ENCODE peak calls at places on chromosomes 6 and 20, in four cellular contexts. U is ovary, I is AG04449, X is upper lobe of right lung. C is an unnamed sample.

GRCh38 chr6:44100088-44100550 is 27.1 kb downstream of the MRPL14 start:
- DNase-seq in I (no peak), X (no peak), U (no peak), C (no peak)

GRCh38 chr6:111573118-111573883 is 32.4 kb downstream of the TRAF3IP2 start:
- DNase-seq in X (no peak), I (no peak), U (no peak), C (no peak)

GRCh38 chr6:150894935-150895686 is 29.6 kb downstream of the MTHFD1L start:
- DNase-seq in X (no peak), U (no peak), I (no peak), C (no peak)

GRCh38 chr20:46000571-46001145 is 8.1 kb upstream of the MMP9 start:
- DNase-seq in X (no peak), U (no peak), I (no peak), C (no peak)

GRCh38 chr20:44031822-44032582 is 117.3 kb downstream of the TOX2 start:
- DNase-seq in I (no peak), X (no peak), U (no peak), C (no peak)

GRCh38 chr6:137705166-137706064 is 161.6 kb upstream of the TNFAIP3 start:
- DNase-seq in I (no peak), X (peak), U (peak), C (no peak)

GRCh38 chr20:1391640-1392442 is 1.0 kb downstream of the FKBP1A start:
- DNase-seq in X (no peak), U (no peak), I (no peak), C (no peak)

GRCh38 chr20:51811040-51811351 is 8.7 kb upstream of the SALL4 start:
- DNase-seq in I (peak), U (no peak), X (no peak), C (no peak)

GRCh38 chr20:13102689-13103088 is 93.9 kb downstream of the SPTLC3 start:
- DNase-seq in X (no peak), U (no peak), I (no peak), C (no peak)
- TF ChIP-seq CTCF in X (no peak), U (no peak), I (no peak), C (no peak)

DNA sequence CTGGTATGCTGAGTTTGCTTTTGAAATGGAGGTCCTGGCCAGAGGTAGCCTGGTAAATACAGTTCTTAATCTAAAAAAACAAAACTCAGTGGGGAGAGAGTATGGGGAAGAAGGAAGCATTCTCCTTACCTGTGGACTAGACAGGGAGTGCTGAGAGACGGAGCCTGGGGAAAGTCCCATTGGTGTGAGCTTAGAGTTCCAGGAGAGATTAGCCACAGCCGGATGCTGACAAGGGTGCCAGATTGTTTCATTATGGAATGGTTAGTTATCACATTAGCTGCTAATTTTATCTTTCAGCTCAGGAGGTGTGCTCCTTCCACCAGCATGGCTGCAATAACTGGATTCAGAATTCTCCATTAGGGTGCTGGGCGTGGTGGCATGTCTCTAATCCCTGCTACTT is 75.9 kb downstream of the RREB1 start:
- DNase-seq in I (no peak), U (no peak), X (no peak), C (no peak)
- H3K4me3 ChIP-seq in I (no peak), U (no peak), X (no peak), C (no peak)

GRCh38 chr20:49909499-49910339 is 5.6 kb downstream of the SPATA2 start:
- DNase-seq in U (no peak), X (peak), I (no peak), C (no peak)
- TF ChIP-seq CTCF in U (no peak), X (peak), I (no peak), C (peak)

GRCh38 chr6:95094751-95095150 is 482.6 kb upstream of the MANEA start:
- DNase-seq in I (no peak), X (no peak), U (no peak), C (no peak)
- H3K4me3 ChIP-seq in I (no peak), X (no peak), U (no peak), C (peak)